ENCODE peak calls at places on chromosome 14, in six cellular contexts. S is fibroblast of lung, H is neural progenitor cell, J is body of pancreas, T is PC-9, R is SK-N-SH. K is an unnamed sample.

GRCh38 chr14:28772613-28773012 is 6.0 kb downstream of the FOXG1 start:
- DNase-seq in S (peak; percentile 25), H (peak; percentile 16), J (no peak), T (no peak), R (no peak), K (no peak)

GRCh38 chr14:101250336-101250947 is 310.9 kb upstream of the DIO3 start:
- DNase-seq in S (no peak), H (no peak), J (no peak), T (no peak), R (peak; percentile 24), K (no peak)

GRCh38 chr14:32417956-32418552 is 89.0 kb downstream of the AKAP6 start:
- DNase-seq in S (peak; percentile 79), H (no peak), J (peak; percentile 22), T (peak; percentile 60), R (no peak), K (peak; percentile 48)

GRCh38 chr14:77498120-77498979 is at the start of gene ISM2:
- DNase-seq in S (peak; percentile 37), H (peak; percentile 80), J (peak; percentile 18), T (no peak), R (peak; percentile 86), K (peak; percentile 34)

GRCh38 chr14:100022772-100023451 is 42.3 kb upstream of the EVL start:
- DNase-seq in S (peak; percentile 83), H (no peak), J (no peak), T (no peak), R (no peak), K (peak; percentile 7)

GRCh38 chr14:59632381-59632780 is 55.8 kb upstream of the CCDC175 start:
- DNase-seq in S (peak; percentile 7), H (peak; percentile 74), J (peak; percentile 39), T (no peak), R (peak; percentile 58), K (peak; percentile 45)

GRCh38 chr14:81450100-81450531 is 50.0 kb upstream of the STON2 start:
- DNase-seq in S (peak; percentile 51), H (peak; percentile 28), J (no peak), T (no peak), R (no peak), K (no peak)

GRCh38 chr14:85535316-85535715 is 5.4 kb downstream of the FLRT2 start:
- DNase-seq in S (no peak), H (no peak), J (no peak), T (no peak), R (no peak), K (no peak)

DNA sequence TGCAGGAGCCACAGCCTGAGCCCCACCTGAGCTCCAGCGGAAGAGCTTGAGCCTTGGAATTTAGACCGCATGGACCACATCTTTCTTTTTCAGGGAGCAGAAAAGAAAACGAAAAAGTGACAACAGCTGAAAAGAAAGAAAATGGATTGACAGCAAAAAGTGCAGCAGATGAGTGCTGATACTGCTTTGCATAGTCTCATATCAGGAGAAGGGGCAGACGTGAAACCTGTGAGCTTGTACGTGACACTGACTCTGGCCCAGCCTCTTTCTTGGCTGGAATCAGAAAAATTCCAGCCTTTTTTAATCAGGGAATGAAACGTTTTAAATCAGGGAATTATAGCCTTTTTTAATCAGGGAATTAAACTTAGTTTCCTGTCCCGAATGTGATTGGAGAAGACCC is 1296.5 kb downstream of the TMEM121 start:
- DNase-seq in S (no peak), H (no peak), J (no peak), T (no peak), R (no peak), K (no peak)
- H3K9me3 ChIP-seq in S (no peaks in the 10 kb centered on the region), H (peaks cover 16% of the 10 kb centered on the region), J (no peaks in the 10 kb centered on the region), T (no peaks in the 10 kb centered on the region), R (no peaks in the 10 kb centered on the region), K (no peaks in the 10 kb centered on the region)

GRCh38 chr14:64438181-64438839 is 27.0 kb upstream of the AKAP5 start:
- DNase-seq in S (peak; percentile 95), H (no peak), J (no peak), T (peak; percentile 94), R (no peak), K (no peak)

GRCh38 chr14:64439141-64439540 is 26.2 kb upstream of the AKAP5 start:
- DNase-seq in S (no peak), H (no peak), J (no peak), T (no peak), R (no peak), K (no peak)

GRCh38 chr14:64444140-64444539 is 21.2 kb upstream of the AKAP5 start:
- DNase-seq in S (no peak), H (no peak), J (no peak), T (no peak), R (no peak), K (no peak)

GRCh38 chr14:64442300-64442988 is 22.9 kb upstream of the AKAP5 start:
- DNase-seq in S (no peak), H (no peak), J (no peak), T (no peak), R (peak; percentile 28), K (no peak)

GRCh38 chr14:64440494-64440893 is 24.8 kb upstream of the AKAP5 start:
- DNase-seq in S (no peak), H (no peak), J (no peak), T (no peak), R (no peak), K (no peak)
- H3K9me3 ChIP-seq in S (no peaks in the 10 kb centered on the region), H (no peaks in the 10 kb centered on the region), J (no peaks in the 10 kb centered on the region), T (no peaks in the 10 kb centered on the region), R (no peaks in the 10 kb centered on the region), K (no peaks in the 10 kb centered on the region)

GRCh38 chr14:104281768-104282301 is 143.4 kb downstream of the KIF26A start:
- DNase-seq in S (no peak), H (no peak), J (peak; percentile 8), T (no peak), R (no peak), K (peak; percentile 71)

GRCh38 chr14:104280902-104281767 is 142.7 kb downstream of the KIF26A start:
- DNase-seq in S (no peak), H (peak; percentile 30), J (peak; percentile 6), T (no peak), R (no peak), K (no peak)

GRCh38 chr14:104282332-104283196 is 144.2 kb downstream of the KIF26A start:
- DNase-seq in S (no peak), H (no peak), J (peak; percentile 9), T (no peak), R (no peak), K (peak; percentile 78)

GRCh38 chr14:104278214-104278534 is 139.8 kb downstream of the KIF26A start:
- DNase-seq in S (no peak), H (no peak), J (no peak), T (no peak), R (no peak), K (no peak)

GRCh38 chr14:104280085-104280901 is 141.9 kb downstream of the KIF26A start:
- DNase-seq in S (no peak), H (no peak), J (peak; percentile 7), T (no peak), R (no peak), K (peak; percentile 30)
- H3K9me3 ChIP-seq in S (no peaks in the 10 kb centered on the region), H (no peaks in the 10 kb centered on the region), J (no peaks in the 10 kb centered on the region), T (no peaks in the 10 kb centered on the region), R (no peaks in the 10 kb centered on the region), K (no peaks in the 10 kb centered on the region)

DNA sequence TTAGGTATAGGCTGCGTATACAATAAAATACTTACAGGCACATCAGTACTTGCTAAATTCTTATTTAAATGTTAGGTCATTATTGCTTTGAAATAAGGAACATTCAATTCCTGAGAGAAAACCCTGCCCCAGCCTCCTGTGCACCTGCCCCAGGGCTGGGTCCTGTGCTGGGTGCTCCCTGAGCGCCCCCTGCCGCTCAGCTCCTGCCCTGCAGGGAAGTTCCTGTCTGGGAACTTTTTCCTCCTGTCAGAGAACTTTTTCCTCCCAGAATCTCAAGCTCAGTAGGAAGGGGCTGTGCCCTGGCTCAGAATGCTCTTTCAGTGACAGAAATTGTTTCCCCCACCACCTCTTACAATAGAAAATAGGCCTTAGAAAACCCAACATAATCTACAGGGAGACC is 751.1 kb downstream of the TMEM121 start:
- DNase-seq in S (no peak), H (no peak), J (no peak), T (no peak), R (peak; percentile 44), K (no peak)
- H3K9me3 ChIP-seq in S (no peaks in the 10 kb centered on the region), H (peaks cover 37% of the 10 kb centered on the region), J (no peaks in the 10 kb centered on the region), T (no peaks in the 10 kb centered on the region), R (no peaks in the 10 kb centered on the region), K (no peaks in the 10 kb centered on the region)

GRCh38 chr14:26722258-26722657 is 124.4 kb upstream of the NOVA1 start:
- DNase-seq in S (no peak), H (no peak), J (no peak), T (no peak), R (no peak), K (no peak)
- H3K9me3 ChIP-seq in S (no peaks in the 10 kb centered on the region), H (no peaks in the 10 kb centered on the region), J (no peaks in the 10 kb centered on the region), T (no peaks in the 10 kb centered on the region), R (no peaks in the 10 kb centered on the region), K (no peaks in the 10 kb centered on the region)

GRCh38 chr14:99009875-99010274 is 262.1 kb downstream of the BCL11B start:
- DNase-seq in S (no peak), H (no peak), J (no peak), T (no peak), R (no peak), K (no peak)

GRCh38 chr14:99015833-99016232 is 256.2 kb downstream of the BCL11B start:
- DNase-seq in S (no peak), H (no peak), J (no peak), T (no peak), R (no peak), K (no peak)

GRCh38 chr14:99007795-99008194 is 264.2 kb downstream of the BCL11B start:
- DNase-seq in S (no peak), H (no peak), J (no peak), T (no peak), R (no peak), K (no peak)

GRCh38 chr14:99012703-99013102 is 259.3 kb downstream of the BCL11B start:
- DNase-seq in S (no peak), H (no peak), J (no peak), T (no peak), R (no peak), K (no peak)

GRCh38 chr14:99011385-99011784 is 260.6 kb downstream of the BCL11B start:
- DNase-seq in S (no peak), H (no peak), J (no peak), T (no peak), R (no peak), K (no peak)
- H3K9me3 ChIP-seq in S (no peaks in the 10 kb centered on the region), H (no peaks in the 10 kb centered on the region), J (no peaks in the 10 kb centered on the region), T (no peaks in the 10 kb centered on the region), R (no peaks in the 10 kb centered on the region), K (no peaks in the 10 kb centered on the region)

K was measured in mucosa of descending colon.